ENCODE peak calls at places on chromosomes 6 and 20, in six cellular contexts. L, A, G, B, V and H are unnamed samples.

GRCh38 chr6:126748141-126748540 is 370.3 kb upstream of the RSPO3 start:
- DNase-seq in L (no peak), A (no peak), G (no peak), B (no peak), V (no peak), H (no peak)

GRCh38 chr20:5845686-5846651 is 95.8 kb downstream of the SHLD1 start:
- DNase-seq in L (no peak), A (no peak), G (no peak), B (no peak), V (peak; percentile 45), H (no peak)

GRCh38 chr6:155645328-155645727 is 189.7 kb upstream of the NOX3 start:
- DNase-seq in L (no peak), A (no peak), G (no peak), B (peak; percentile 27), V (peak; percentile 46), H (no peak)

GRCh38 chr20:63177785-63178444 is 38.0 kb downstream of the YTHDF1 start:
- DNase-seq in L (no peak), A (no peak), G (no peak), B (no peak), V (no peak), H (no peak)

GRCh38 chr6:70108230-70108629 is 194.7 kb downstream of the COL9A1 start:
- DNase-seq in L (no peak), A (no peak), G (no peak), B (peak; percentile 33), V (peak; percentile 30), H (no peak)

GRCh38 chr20:62899633-62900051 is 26.7 kb downstream of the DIDO1 start:
- DNase-seq in L (no peak), A (no peak), G (no peak), B (no peak), V (no peak), H (no peak)

GRCh38 chr6:34992353-34992752 is 103.3 kb downstream of the ANKS1A start:
- DNase-seq in L (no peak), A (no peak), G (no peak), B (no peak), V (no peak), H (no peak)

GRCh38 chr20:31717478-31717946 is 5.2 kb downstream of the BCL2L1 start:
- DNase-seq in L (peak; percentile 37), A (no peak), G (no peak), B (no peak), V (no peak), H (no peak)

GRCh38 chr20:40197744-40198143 is 491.3 kb downstream of the MAFB start:
- DNase-seq in L (no peak), A (no peak), G (no peak), B (no peak), V (no peak), H (no peak)